ENCODE peak calls at places on chromosomes 7 and 10, in five cellular contexts. V is Karpas-422, X is cardiac muscle cell, L is breast epithelium, E is pancreas. M is an unnamed sample.

GRCh38 chr7:79241288-79242055 is 212.0 kb downstream of the MAGI2 start:
- DNase-seq in V (no peak), X (no peak), L (no peak), E (no peak), M (no peak)

GRCh38 chr7:112985377-112985987 is 101.1 kb downstream of the GPR85 start:
- DNase-seq in V (no peak), X (peak; percentile 68), L (no peak), E (no peak), M (no peak)

GRCh38 chr7:197413-198335 is 5.3 kb downstream of the FAM20C start:
- DNase-seq in V (no peak), X (no peak), L (no peak), E (no peak), M (no peak)

GRCh38 chr10:79346388-79347225 is 662 bp upstream of the PPIF start:
- DNase-seq in V (peak; percentile 65), X (no peak), L (no peak), E (no peak), M (no peak)

GRCh38 chr7:25968205-25968993 is 183.6 kb upstream of the NFE2L3 start:
- DNase-seq in V (peak; percentile 77), X (no peak), L (no peak), E (peak; percentile 38), M (no peak)

GRCh38 chr7:111071556-111071955 is 19.4 kb upstream of the LRRN3 start:
- DNase-seq in V (no peak), X (no peak), L (no peak), E (no peak), M (no peak)

GRCh38 chr7:66281678-66282593 is 76.8 kb downstream of the TPST1 start:
- DNase-seq in V (no peak), X (no peak), L (no peak), E (no peak), M (no peak)

GRCh38 chr10:84348431-84348830 is 20.0 kb downstream of the CCSER2 start:
- DNase-seq in V (no peak), X (no peak), L (no peak), E (no peak), M (no peak)

GRCh38 chr7:116582806-116583444 is 58.1 kb downstream of the CAV1 start:
- DNase-seq in V (no peak), X (no peak), L (no peak), E (no peak), M (no peak)

GRCh38 chr10:109968954-109969644 is 38.7 kb upstream of the ADD3 start:
- DNase-seq in V (no peak), X (no peak), L (no peak), E (peak; percentile 41), M (peak; percentile 60)

GRCh38 chr10:129466703-129467345 is at the start of gene MGMT:
- DNase-seq in V (peak; percentile 98), X (peak; percentile 91), L (peak; percentile 93), E (peak; percentile 94), M (peak; percentile 98)

GRCh38 chr10:92150798-92151197 is 140.1 kb downstream of the CPEB3 start:
- DNase-seq in V (no peak), X (no peak), L (no peak), E (no peak), M (no peak)

GRCh38 chr7:136964347-136964746 is 95.9 kb downstream of the CHRM2 start:
- DNase-seq in V (no peak), X (no peak), L (no peak), E (no peak), M (no peak)

GRCh38 chr7:150322833-150323681 is at the start of the genes ACTR3C and LRRC61:
- DNase-seq in V (peak; percentile 89), X (peak; percentile 70), L (no peak), E (peak; percentile 70), M (peak; percentile 83)

GRCh38 chr7:19056305-19056704 is 61.1 kb downstream of the TWIST1 start:
- DNase-seq in V (no peak), X (no peak), L (no peak), E (no peak), M (no peak)
- H3K4me1 ChIP-seq in V (no peaks in the 10 kb centered on the region), X (no peaks in the 10 kb centered on the region), L (no peaks in the 10 kb centered on the region), E (no peaks in the 10 kb centered on the region), M (no peaks in the 10 kb centered on the region)

DNA sequence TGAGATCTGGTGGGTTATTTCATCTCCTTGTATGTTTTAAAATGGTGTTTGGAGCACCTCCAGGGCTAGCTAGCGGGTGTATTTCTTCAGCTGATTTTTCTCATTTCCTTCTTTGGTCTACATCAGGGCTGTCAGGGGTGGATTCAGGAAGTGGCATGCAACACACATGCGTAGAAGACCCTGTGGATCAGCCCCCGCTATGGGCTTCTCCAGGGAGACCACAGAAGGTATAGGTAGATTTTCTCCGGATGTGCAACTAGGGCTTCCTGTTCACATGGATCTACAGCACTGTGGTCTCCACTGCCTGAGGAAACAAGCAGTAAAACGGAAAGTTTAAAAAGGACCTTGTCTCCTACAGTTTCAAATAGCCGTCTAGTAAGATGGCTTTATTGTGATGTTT is 10.4 kb downstream of the NUB1 start:
- DNase-seq in V (peak; percentile 50), X (no peak), L (no peak), E (no peak), M (no peak)
- H3K36me3 ChIP-seq in V (peaks cover 27% of the 10 kb centered on the region), X (peaks cover 56% of the 10 kb centered on the region), L (no peaks in the 10 kb centered on the region), E (peaks cover 44% of the 10 kb centered on the region), M (peaks cover 11% of the 10 kb centered on the region)

GRCh38 chr10:3295501-3296005 is 123.0 kb upstream of the PITRM1 start:
- DNase-seq in V (no peak), X (no peak), L (no peak), E (no peak), M (no peak)
- H3K4me1 ChIP-seq in V (no peaks in the 10 kb centered on the region), X (no peaks in the 10 kb centered on the region), L (no peaks in the 10 kb centered on the region), E (no peaks in the 10 kb centered on the region), M (peaks cover 3% of the 10 kb centered on the region)

GRCh38 chr10:119162121-119162520 is 3.4 kb downstream of the SFXN4 start:
- DNase-seq in V (no peak), X (no peak), L (no peak), E (no peak), M (no peak)

GRCh38 chr10:119162693-119163092 is 2.8 kb downstream of the SFXN4 start:
- DNase-seq in V (no peak), X (no peak), L (no peak), E (no peak), M (no peak)

GRCh38 chr10:119161680-119162079 is 3.8 kb downstream of the SFXN4 start:
- DNase-seq in V (no peak), X (no peak), L (no peak), E (no peak), M (no peak)

GRCh38 chr10:119153661-119154060 is 11.9 kb downstream of the SFXN4 start:
- DNase-seq in V (peak; percentile 72), X (no peak), L (no peak), E (no peak), M (no peak)

DNA sequence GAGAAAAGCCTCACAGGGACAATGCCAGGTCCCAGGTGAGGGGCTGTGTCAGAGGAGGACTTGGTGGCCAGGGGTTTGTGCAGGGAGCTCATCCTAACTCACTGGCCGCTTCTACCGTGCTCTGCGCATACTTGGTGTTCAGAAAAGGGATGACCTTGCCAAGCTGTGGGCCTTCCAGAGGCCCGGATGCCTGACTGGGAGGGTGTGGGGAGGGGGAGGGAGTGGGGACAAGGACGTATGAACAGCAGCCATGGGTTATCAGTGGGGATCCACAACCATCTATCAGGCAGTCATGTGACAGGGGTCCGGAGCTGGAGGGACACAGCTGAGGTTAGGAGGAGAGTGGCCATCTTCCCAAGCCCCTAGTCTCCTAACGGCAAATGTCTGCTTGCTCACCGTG is 6.2 kb downstream of the SFXN4 start:
- DNase-seq in V (no peak), X (no peak), L (no peak), E (no peak), M (no peak)
- H3K36me3 ChIP-seq in V (peaks cover 54% of the 10 kb centered on the region), X (peaks cover 39% of the 10 kb centered on the region), L (no peaks in the 10 kb centered on the region), E (peaks cover 52% of the 10 kb centered on the region), M (no peaks in the 10 kb centered on the region)

GRCh38 chr10:89151857-89152256 is 55.3 kb downstream of the CH25H start:
- DNase-seq in V (no peak), X (no peak), L (no peak), E (no peak), M (no peak)

GRCh38 chr10:89158446-89158845 is 48.7 kb downstream of the CH25H start:
- DNase-seq in V (no peak), X (no peak), L (no peak), E (no peak), M (no peak)

GRCh38 chr10:89153086-89153485 is 54.0 kb downstream of the CH25H start:
- DNase-seq in V (no peak), X (no peak), L (no peak), E (no peak), M (no peak)

GRCh38 chr10:89156161-89156560 is 51.0 kb downstream of the CH25H start:
- DNase-seq in V (no peak), X (no peak), L (no peak), E (no peak), M (no peak)

GRCh38 chr10:89153971-89154370 is 53.1 kb downstream of the CH25H start:
- DNase-seq in V (no peak), X (no peak), L (no peak), E (no peak), M (no peak)
- H3K4me1 ChIP-seq in V (no peaks in the 10 kb centered on the region), X (no peaks in the 10 kb centered on the region), L (no peaks in the 10 kb centered on the region), E (no peaks in the 10 kb centered on the region), M (no peaks in the 10 kb centered on the region)